ENCODE peak calls at places on chromosomes 12 and 14, in ten cellular contexts. K is endodermal cell, S is thyroid gland, D is cardiac fibroblast, U is gastrocnemius medialis, M is SK-N-SH, H is astrocyte of the spinal cord, E is GM12878, N is tibial artery, V is choroid plexus epithelial cell. R is an unnamed sample.

GRCh38 chr12:56086096-56086495 is 6.1 kb downstream of the ERBB3 start:
- DNase-seq in K (no peak), S (peak), D (no peak), U (no peak), M (no peak), H (no peak), E (no peak), N (no peak), V (no peak), R (peak)

GRCh38 chr12:53251477-53252348 is 16.4 kb upstream of the ESPL1 start:
- DNase-seq in K (peak), S (peak), D (peak), U (peak), M (peak), H (peak), E (peak), N (peak), V (peak), R (peak)

GRCh38 chr12:132151145-132151765 is 7.0 kb downstream of the NOC4L start:
- DNase-seq in K (no peak), S (no peak), D (no peak), U (no peak), M (no peak), H (no peak), E (no peak), N (peak), V (no peak), R (no peak)

GRCh38 chr12:54135621-54136027 is 53.2 kb downstream of the SMUG1 start:
- DNase-seq in K (no peak), S (no peak), D (no peak), U (no peak), M (peak), H (no peak), E (no peak), N (no peak), V (no peak), R (no peak)

GRCh38 chr12:115758886-115759620 is 518.4 kb downstream of the MED13L start:
- DNase-seq in K (no peak), S (no peak), D (no peak), U (no peak), M (no peak), H (no peak), E (no peak), N (no peak), V (no peak), R (no peak)

GRCh38 chr12:113418213-113418879 is 3.8 kb upstream of the SDSL start:
- DNase-seq in K (peak), S (no peak), D (peak), U (peak), M (no peak), H (no peak), E (no peak), N (no peak), V (no peak), R (no peak)

GRCh38 chr12:59459966-59460365 is 135.9 kb upstream of the SLC16A7 start:
- DNase-seq in K (no peak), S (no peak), D (peak), U (no peak), M (no peak), H (peak), E (no peak), N (no peak), V (peak), R (peak)

GRCh38 chr14:94121485-94121884 is 7.9 kb downstream of the IFI27L2 start:
- DNase-seq in K (no peak), S (no peak), D (no peak), U (no peak), M (no peak), H (no peak), E (no peak), N (peak), V (no peak), R (no peak)

GRCh38 chr14:99568567-99569560 is 35.1 kb downstream of the CCDC85C start:
- DNase-seq in K (no peak), S (peak), D (peak), U (no peak), M (no peak), H (peak), E (no peak), N (no peak), V (peak), R (peak)

GRCh38 chr12:95709152-95709551 is 81.4 kb downstream of the NTN4 start:
- DNase-seq in K (no peak), S (no peak), D (no peak), U (no peak), M (peak), H (no peak), E (no peak), N (no peak), V (no peak), R (no peak)

GRCh38 chr12:132804426-132804861 is 24.2 kb downstream of the GOLGA3 start:
- DNase-seq in K (peak), S (no peak), D (no peak), U (no peak), M (no peak), H (no peak), E (no peak), N (no peak), V (no peak), R (peak)

GRCh38 chr12:981956-982355 is 9.1 kb upstream of the ERC1 start:
- DNase-seq in K (no peak), S (no peak), D (peak), U (no peak), M (no peak), H (no peak), E (no peak), N (no peak), V (no peak), R (no peak)

GRCh38 chr12:74170645-74171477 is 366.8 kb upstream of the ATXN7L3B start:
- DNase-seq in K (no peak), S (no peak), D (no peak), U (no peak), M (no peak), H (no peak), E (no peak), N (no peak), V (no peak), R (no peak)

GRCh38 chr14:38044710-38045109 is 163.0 kb upstream of the SSTR1 start:
- DNase-seq in K (no peak), S (no peak), D (no peak), U (no peak), M (no peak), H (no peak), E (no peak), N (no peak), V (no peak), R (no peak)

GRCh38 chr12:92360543-92360942 is 214.9 kb upstream of the BTG1 start:
- DNase-seq in K (no peak), S (no peak), D (peak), U (no peak), M (no peak), H (no peak), E (no peak), N (no peak), V (peak), R (no peak)

DNA sequence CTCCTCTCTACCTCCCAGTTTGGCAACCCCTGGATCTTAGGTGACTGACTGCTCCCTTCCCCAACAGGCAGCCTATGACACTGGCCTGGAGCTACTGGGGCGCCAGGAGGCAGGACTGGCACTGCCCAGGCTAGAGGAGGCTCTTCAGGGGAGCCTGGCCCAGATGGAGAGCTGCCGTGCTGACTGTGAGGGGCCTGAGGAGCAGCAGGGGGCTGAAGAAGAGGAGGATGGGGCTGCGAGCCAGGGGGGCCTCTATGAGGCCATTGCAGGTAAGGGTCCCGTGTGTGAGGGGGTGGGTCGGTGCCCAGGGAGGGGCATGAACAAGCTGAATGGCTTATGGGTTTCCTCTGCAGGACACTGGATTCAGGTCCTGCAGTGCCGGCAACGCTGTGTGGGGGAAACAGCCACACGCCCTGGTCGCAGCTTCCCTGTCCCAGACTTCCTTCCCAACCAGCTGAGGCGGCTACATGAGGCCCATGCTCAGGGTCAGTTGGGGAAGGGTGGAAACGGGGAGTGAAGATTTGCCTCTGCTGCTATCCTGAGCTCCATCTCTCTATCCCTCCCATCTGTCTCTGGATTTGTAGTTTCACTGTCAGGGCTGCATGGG is 2.2 kb downstream of the P3H3 start:
- DNase-seq in K (no peak), S (no peak), D (no peak), U (no peak), M (no peak), H (no peak), E (no peak), N (no peak), V (no peak), R (no peak)
- H3K4me3 ChIP-seq in K (no peak), S (no peak), D (no peak), U (no peak), M (peak), H (no peak), E (no peak), N (no peak), V (peak), R (no peak)

DNA sequence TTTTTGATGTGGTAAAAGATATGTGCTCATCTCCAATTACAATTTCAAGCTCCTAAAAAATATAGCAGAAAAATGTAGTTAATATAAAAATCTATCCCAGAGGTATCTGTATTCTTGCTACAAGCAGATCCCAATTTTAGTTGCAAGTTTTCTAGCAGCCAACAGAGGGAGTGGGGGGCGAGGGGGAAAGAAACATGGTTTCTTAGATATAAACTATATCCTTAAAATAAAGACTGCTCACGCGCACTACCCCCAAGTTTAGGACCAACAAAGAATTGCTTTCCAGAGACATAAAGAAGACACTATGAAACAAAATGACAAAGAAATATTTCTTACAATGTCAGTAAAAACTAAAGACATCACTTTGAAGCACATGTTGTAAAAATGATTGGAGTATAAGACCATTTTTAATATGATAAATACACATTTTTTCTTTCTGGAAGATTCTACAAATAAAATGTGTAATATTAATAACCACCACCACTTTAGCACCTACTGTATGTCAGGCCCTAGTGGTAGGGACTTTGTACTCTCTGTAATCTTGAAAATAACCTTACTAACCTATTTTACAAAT is 5.4 kb downstream of the MAGOHB start:
- DNase-seq in K (peak), S (no peak), D (peak), U (no peak), M (peak), H (peak), E (no peak), N (no peak), V (peak), R (peak)
- TF ChIP-seq CTCF in K (peak), S (no peak), D (peak), U (no peak), M (peak), H (peak), E (no peak), N (no peak), V (peak), R (peak)

GRCh38 chr12:40225984-40226602 is 1.3 kb downstream of the LRRK2 start:
- DNase-seq in K (no peak), S (no peak), D (no peak), U (no peak), M (no peak), H (no peak), E (peak), N (no peak), V (no peak), R (no peak)
- H3K4me3 ChIP-seq in K (no peak), S (peak), D (no peak), U (peak), M (no peak), H (no peak), E (peak), N (peak), V (no peak), R (no peak)

DNA sequence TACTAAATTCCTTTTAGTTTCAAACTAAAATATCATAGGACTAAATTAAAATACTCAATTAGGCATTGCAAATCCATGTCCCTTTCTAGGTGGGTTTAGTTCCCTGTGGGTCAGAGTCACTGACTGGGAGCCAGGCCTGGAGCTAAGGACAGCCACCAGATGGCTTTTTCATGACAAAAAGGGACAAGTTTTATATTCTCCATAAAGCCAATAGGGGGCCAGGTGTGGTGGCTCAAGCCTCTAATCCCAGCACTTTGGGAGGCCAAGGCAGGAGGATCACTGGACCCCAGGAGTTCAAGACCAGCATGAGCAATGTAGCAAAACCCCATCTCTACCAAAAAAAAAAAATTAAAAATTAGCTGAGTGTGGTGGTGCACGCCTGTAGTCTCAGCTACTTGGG is 35.4 kb upstream of the EIF5 start:
- DNase-seq in K (no peak), S (no peak), D (no peak), U (no peak), M (peak), H (no peak), E (no peak), N (peak), V (no peak), R (no peak)
- TF ChIP-seq CTCF in K (peak), S (no peak), D (no peak), U (no peak), M (no peak), H (no peak), E (no peak), N (no peak), V (no peak), R (no peak)

DNA sequence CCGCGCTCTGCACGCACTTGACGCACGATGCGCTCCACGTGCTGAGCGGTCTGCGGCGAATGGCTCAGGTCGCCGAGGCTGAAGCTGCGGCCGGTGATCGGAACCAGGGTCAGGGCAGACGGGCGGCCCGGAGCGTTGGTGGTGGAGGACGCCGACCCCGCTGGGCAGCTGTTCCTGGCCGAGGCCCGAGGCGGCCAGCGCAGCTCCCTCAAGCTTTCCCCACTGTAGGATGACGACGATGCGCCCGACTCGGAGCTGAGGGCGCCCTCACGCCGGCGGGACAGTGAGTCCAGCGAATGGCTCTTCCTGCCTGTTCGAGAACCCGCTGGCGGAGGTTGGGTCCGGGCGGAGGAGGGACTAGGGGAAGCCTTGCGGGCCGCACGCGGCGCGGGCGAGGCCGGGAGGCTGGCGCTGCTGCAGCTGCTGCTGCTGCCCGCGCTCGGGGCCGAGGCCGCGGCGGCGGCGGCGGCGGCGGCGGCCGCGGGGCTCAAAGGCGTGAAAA is 2.0 kb downstream of the CCDC177 start:
- DNase-seq in K (no peak), S (no peak), D (no peak), U (no peak), M (no peak), H (no peak), E (no peak), N (no peak), V (no peak), R (peak)
- H3K4me3 ChIP-seq in K (no peak), S (peak), D (no peak), U (peak), M (no peak), H (no peak), E (no peak), N (peak), V (no peak), R (no peak)

DNA sequence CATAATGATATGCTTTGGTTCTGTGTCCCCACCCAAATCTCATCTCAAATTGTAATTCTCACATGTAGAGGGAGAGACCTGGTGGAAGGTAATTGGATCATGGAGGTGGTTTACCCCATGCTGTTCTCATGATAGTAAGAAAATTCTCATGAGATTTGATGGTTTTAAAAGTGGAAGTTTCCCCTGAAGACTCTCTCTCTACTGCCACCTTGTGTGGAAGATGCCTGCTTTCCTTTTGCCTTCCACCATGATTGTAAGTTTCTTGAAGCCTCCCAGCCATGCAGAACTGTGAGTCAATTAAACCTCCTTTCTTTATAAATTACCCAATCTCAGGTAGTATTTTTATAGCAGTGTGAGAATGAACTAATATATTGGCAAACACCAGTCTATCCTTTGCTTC is 260.4 kb upstream of the PPFIA2 start:
- DNase-seq in K (peak), S (no peak), D (peak), U (no peak), M (no peak), H (no peak), E (no peak), N (no peak), V (peak), R (peak)
- TF ChIP-seq CTCF in K (peak), S (no peak), D (no peak), U (no peak), M (peak), H (peak), E (no peak), N (no peak), V (peak), R (peak)

DNA sequence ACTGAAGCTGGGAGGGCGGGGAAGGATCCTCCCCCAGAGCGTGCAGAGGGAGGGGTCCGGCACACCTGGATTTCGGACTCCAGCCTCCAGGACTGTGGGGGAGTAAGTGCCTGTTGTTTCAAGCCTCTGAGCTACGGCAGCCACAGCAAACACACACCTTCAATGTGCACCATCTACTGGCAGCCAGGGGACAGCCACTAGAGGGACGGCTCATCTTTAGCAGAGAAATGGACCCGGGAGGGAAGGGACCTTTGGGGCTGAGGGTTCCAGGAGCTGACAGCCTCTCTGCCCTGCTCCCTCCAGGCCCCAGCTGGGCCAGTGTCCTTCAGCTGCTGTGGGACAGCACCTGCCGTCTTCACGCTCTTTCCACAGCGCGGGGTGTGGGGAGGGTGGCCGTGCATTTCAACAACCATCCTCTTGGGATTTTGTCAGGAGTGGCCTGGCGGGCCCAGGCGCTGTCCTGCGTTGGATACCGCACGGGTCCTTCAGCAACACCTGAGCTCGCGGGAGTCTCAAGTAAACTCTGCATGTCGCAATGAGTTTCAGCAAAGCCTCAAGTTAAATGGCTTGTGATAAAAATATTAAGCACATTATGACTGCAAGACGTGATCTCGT is 209.2 kb upstream of the C14orf180 start:
- DNase-seq in K (peak), S (peak), D (no peak), U (no peak), M (peak), H (no peak), E (no peak), N (no peak), V (peak), R (no peak)
- H3K4me3 ChIP-seq in K (no peak), S (no peak), D (no peak), U (no peak), M (no peak), H (no peak), E (no peak), N (no peak), V (no peak), R (no peak)

R was measured in epithelial cell of esophagus.